ENCODE peak calls at places on chromosome 13, in eight cellular contexts. G, R, K, P, B, V, I and Q are unnamed samples. For H3K4me1, the result is how much of the 10 kb centered on the place peaks cover.

GRCh38 chr13:40446365-40446764 is 220.1 kb downstream of the FOXO1 start:
- DNase-seq in G (no peak), R (no peak), K (no peak), P (peak), B (no peak), V (no peak), I (no peak), Q (no peak)

GRCh38 chr13:23367907-23368306 is 65.6 kb downstream of the SACS start:
- DNase-seq in G (no peak), R (no peak), K (no peak), P (no peak), B (no peak), V (no peak), I (no peak), Q (no peak)

GRCh38 chr13:75236774-75237173 is 245.2 kb downstream of the TBC1D4 start:
- DNase-seq in G (no peak), R (no peak), K (no peak), P (peak), B (no peak), V (no peak), I (no peak), Q (no peak)

GRCh38 chr13:97932006-97932405 is 21.5 kb upstream of the IPO5 start:
- DNase-seq in G (no peak), R (no peak), K (no peak), P (no peak), B (no peak), V (no peak), I (no peak), Q (no peak)

GRCh38 chr13:60788156-60788829 is 391.3 kb downstream of the TDRD3 start:
- DNase-seq in G (peak), R (no peak), K (no peak), P (peak), B (no peak), V (no peak), I (peak), Q (peak)

GRCh38 chr13:34502011-34502410 is 440.1 kb upstream of the NBEA start:
- DNase-seq in G (no peak), R (no peak), K (no peak), P (peak), B (no peak), V (no peak), I (no peak), Q (no peak)

GRCh38 chr13:97986841-97987240 is 33.4 kb downstream of the IPO5 start:
- DNase-seq in G (no peak), R (no peak), K (no peak), P (no peak), B (no peak), V (no peak), I (no peak), Q (no peak)

GRCh38 chr13:93388701-93389100 is 162.1 kb downstream of the GPC6 start:
- DNase-seq in G (no peak), R (no peak), K (no peak), P (peak), B (no peak), V (no peak), I (no peak), Q (no peak)

GRCh38 chr13:40777166-40777956 is 6.4 kb upstream of the MRPS31 start:
- DNase-seq in G (no peak), R (peak), K (peak), P (peak), B (peak), V (peak), I (no peak), Q (no peak)

DNA sequence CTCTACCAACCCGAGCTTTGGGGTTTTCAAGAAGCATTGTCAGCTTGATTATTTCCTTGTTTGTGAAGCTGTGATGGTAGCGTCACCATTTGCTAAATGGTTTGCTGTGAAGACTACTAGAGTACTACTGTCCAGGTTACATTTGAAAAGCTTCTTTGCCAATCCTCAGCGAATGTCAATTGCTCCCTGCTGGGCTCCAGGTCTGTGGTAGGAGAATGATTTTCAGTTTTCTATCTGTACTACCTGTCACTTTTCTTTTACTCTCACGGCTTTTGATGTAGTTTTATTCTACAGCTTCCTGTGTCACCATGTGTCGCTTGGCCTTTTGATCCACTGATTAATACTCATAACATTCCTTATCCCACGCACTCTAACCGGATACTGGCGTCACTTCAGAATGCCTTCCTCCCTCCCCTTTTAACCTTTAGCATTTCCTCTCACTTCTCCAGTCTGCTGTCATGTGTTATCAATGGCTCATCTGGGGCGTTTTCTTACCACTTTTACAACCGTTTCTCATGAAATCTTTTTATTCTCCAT is 7.5 kb upstream of the GPR183 start:
- DNase-seq in G (no peak), R (no peak), K (no peak), P (peak), B (no peak), V (peak), I (no peak), Q (no peak)
- H3K4me3 ChIP-seq in G (no peak), R (no peak), K (no peak), P (no peak), B (no peak), V (peak), I (no peak), Q (no peak)

DNA sequence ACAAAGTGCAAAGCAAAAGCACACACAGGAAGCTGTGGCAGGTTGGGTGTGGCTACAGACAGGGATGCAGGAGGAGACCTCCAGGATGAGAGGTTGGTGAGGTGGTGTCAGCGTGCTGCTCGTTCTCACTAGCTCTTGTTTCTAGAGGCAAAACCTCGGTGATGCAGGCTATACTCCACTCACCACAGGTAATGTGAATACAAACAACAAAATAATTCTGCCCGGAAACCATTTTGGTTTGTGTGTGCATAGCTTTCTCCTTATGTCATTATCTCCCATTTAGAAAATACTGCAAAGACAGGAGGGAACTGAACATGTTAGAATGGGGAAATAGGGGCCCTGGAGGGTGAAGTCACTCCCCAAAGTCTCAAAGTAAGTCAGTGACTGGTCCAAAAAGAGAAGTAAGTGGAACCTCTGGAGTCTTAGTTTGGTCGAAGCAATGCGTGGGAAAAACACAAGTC is 9.4 kb downstream of the LCP1 start:
- DNase-seq in G (no peak), R (no peak), K (no peak), P (no peak), B (no peak), V (peak), I (no peak), Q (peak)
- H3K4me1 ChIP-seq in G (under half), R (under half), K (under half), P (under half), B (under half), V (half or more), I (under half), Q (under half)

DNA sequence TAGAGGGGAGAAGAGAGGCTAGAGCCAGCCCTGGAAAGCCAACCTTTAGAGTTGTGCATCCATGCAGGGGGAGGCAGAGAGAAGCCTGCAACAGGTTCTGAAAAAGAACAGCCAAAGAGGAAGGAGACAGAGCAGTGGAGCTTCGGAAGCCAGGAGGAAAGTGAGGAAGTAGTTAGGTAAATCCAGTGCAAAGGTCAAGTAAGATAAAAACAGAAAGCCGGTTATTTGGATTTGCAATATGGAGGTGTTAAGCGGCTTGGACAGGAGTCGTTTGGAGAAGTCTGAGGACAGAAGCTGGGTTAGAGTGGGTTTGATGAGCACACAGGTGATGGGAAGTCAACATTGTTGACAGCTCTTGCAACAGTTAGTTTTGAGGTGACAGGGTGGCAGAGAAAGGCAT is 53.5 kb upstream of the FLT1 start:
- DNase-seq in G (no peak), R (no peak), K (no peak), P (no peak), B (no peak), V (no peak), I (no peak), Q (no peak)
- H3K4me3 ChIP-seq in G (no peak), R (no peak), K (no peak), P (no peak), B (no peak), V (no peak), I (no peak), Q (no peak)

GRCh38 chr13:79547211-79547610 is 66.3 kb downstream of the NDFIP2 start:
- DNase-seq in G (no peak), R (no peak), K (no peak), P (no peak), B (no peak), V (no peak), I (no peak), Q (no peak)

GRCh38 chr13:79541426-79542049 is 60.6 kb downstream of the NDFIP2 start:
- DNase-seq in G (no peak), R (no peak), K (no peak), P (peak), B (peak), V (no peak), I (no peak), Q (no peak)

GRCh38 chr13:79547821-79548220 is 66.9 kb downstream of the NDFIP2 start:
- DNase-seq in G (no peak), R (no peak), K (no peak), P (peak), B (no peak), V (no peak), I (no peak), Q (no peak)

GRCh38 chr13:79540504-79540903 is 59.5 kb downstream of the NDFIP2 start:
- DNase-seq in G (no peak), R (no peak), K (no peak), P (no peak), B (no peak), V (no peak), I (no peak), Q (no peak)

DNA sequence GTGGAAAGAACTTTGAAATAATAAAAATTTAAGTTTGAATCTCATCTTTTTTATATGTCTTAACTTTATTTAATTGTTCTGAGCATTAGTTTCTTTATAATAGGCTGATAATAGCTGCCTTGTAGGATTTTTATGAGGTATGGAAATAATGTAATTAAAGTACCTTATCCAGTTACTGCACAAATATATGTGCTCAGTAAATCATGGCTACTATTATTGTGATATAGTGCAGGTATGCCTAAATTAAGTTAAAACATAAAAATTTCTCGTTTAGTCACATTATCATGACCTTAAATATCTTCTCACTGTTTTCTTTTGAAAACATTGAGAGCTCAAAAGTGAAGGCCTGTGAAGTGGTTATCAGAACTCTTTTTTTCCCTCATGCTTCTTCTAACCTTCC is 62.9 kb downstream of the NDFIP2 start:
- DNase-seq in G (no peak), R (no peak), K (no peak), P (no peak), B (no peak), V (no peak), I (no peak), Q (no peak)
- H3K4me1 ChIP-seq in G (under half), R (under half), K (under half), P (under half), B (under half), V (under half), I (under half), Q (under half)

GRCh38 chr13:67077132-67077531 is 153.0 kb downstream of the PCDH9 start:
- DNase-seq in G (no peak), R (no peak), K (no peak), P (no peak), B (no peak), V (no peak), I (no peak), Q (no peak)

GRCh38 chr13:67071918-67072598 is 158.1 kb downstream of the PCDH9 start:
- DNase-seq in G (no peak), R (no peak), K (no peak), P (no peak), B (no peak), V (no peak), I (no peak), Q (no peak)

GRCh38 chr13:67078062-67078461 is 152.1 kb downstream of the PCDH9 start:
- DNase-seq in G (no peak), R (no peak), K (no peak), P (no peak), B (no peak), V (no peak), I (no peak), Q (no peak)

GRCh38 chr13:67076378-67076777 is 153.8 kb downstream of the PCDH9 start:
- DNase-seq in G (no peak), R (no peak), K (no peak), P (peak), B (no peak), V (no peak), I (no peak), Q (no peak)

DNA sequence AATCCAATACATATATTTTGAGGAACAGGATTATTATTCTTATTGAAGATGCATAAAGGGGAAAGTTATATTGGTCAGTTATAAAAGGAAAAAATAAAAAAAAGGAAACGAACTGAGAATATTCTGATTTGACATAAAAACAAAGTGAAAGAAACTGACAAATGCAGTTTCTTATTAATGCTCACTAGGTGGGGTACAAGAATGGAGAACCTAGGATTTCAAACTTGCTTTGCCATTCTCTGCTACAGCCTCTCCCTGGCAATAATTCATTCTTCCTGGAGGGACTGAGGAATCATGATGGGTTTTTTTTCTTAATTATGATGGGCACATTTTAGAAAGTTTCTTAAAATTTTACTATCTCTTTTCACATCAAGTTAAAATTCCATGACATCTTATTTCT is 154.9 kb downstream of the PCDH9 start:
- DNase-seq in G (no peak), R (no peak), K (no peak), P (no peak), B (no peak), V (no peak), I (no peak), Q (no peak)
- H3K4me3 ChIP-seq in G (no peak), R (no peak), K (no peak), P (no peak), B (no peak), V (no peak), I (peak), Q (no peak)

DNA sequence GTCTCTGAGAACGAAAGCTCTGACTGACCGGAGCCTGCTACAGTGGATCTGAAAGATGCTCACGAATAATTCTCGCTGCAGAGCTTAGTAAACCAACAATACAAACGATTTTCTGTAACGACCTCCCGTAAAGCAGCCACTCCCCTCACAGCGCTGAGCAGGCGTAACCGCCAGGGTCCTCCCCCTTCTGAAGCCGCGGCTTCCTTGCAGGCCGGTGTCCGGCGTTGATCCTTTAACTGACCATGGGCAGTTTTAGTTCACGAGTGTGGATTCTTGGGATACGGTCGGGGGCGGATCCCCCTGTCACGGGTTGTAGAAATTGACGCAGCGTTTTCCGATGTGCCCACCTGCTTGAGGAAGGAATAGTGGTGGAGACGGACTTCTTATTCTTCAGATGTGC is 75.9 kb downstream of the ATP11A start:
- DNase-seq in G (no peak), R (no peak), K (no peak), P (no peak), B (no peak), V (no peak), I (no peak), Q (no peak)
- H3K4me1 ChIP-seq in G (under half), R (under half), K (under half), P (under half), B (under half), V (under half), I (under half), Q (under half)

DNA sequence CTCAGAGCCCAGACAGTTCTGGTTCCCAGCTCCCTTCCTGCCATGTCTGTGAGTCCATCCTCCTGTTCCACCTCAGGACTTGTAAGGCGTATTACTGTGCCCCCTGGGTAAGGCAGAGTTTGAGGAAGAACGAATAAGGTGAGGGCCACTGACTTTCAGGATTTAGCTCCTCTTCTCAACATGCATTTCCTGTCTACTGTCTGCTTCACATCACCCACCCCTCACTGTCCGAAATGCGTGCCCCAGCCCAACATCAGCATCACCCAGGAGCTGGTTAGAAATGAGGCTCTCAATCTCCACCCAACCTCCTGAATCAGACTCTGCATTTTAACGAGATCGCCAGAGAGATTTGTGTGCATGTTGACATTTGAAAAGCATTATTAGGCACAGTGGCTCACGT is 44.4 kb downstream of the IRS2 start:
- DNase-seq in G (no peak), R (no peak), K (no peak), P (no peak), B (no peak), V (no peak), I (no peak), Q (no peak)
- H3K4me3 ChIP-seq in G (no peak), R (no peak), K (no peak), P (no peak), B (no peak), V (no peak), I (no peak), Q (no peak)

GRCh38 chr13:99214691-99215090 is 14.0 kb downstream of the UBAC2 start:
- DNase-seq in G (no peak), R (no peak), K (no peak), P (no peak), B (no peak), V (no peak), I (no peak), Q (no peak)
- H3K4me1 ChIP-seq in G (half or more), R (under half), K (under half), P (under half), B (under half), V (half or more), I (under half), Q (under half)

GRCh38 chr13:80171096-80171495 is 169.8 kb downstream of the SPRY2 start:
- DNase-seq in G (no peak), R (no peak), K (no peak), P (no peak), B (no peak), V (no peak), I (no peak), Q (no peak)

GRCh38 chr13:80164451-80164850 is 176.5 kb downstream of the SPRY2 start:
- DNase-seq in G (no peak), R (no peak), K (no peak), P (peak), B (no peak), V (no peak), I (no peak), Q (no peak)

GRCh38 chr13:80166352-80166751 is 174.6 kb downstream of the SPRY2 start:
- DNase-seq in G (no peak), R (peak), K (no peak), P (no peak), B (no peak), V (no peak), I (no peak), Q (no peak)

GRCh38 chr13:80173224-80173623 is 167.7 kb downstream of the SPRY2 start:
- DNase-seq in G (no peak), R (no peak), K (peak), P (no peak), B (no peak), V (no peak), I (no peak), Q (peak)

GRCh38 chr13:80168089-80168850 is 172.7 kb downstream of the SPRY2 start:
- DNase-seq in G (no peak), R (peak), K (no peak), P (peak), B (no peak), V (no peak), I (no peak), Q (no peak)
- H3K4me3 ChIP-seq in G (no peak), R (no peak), K (no peak), P (no peak), B (no peak), V (no peak), I (no peak), Q (no peak)